ENCODE peak calls at places on chromosome 5, in ten cellular contexts. U, A, N, I, X, L, F, J, G and E are unnamed samples.

GRCh38 chr5:141513021-141513626 is 24.2 kb downstream of the PCDHGC5 start:
- DNase-seq in U (peak; percentile 57), A (peak; percentile 53), N (no peak), I (no peak), X (no peak), L (peak; percentile 45), F (peak; percentile 62), J (peak; percentile 70), G (peak; percentile 60), E (peak; percentile 51)

GRCh38 chr5:169421677-169422076 is 120.7 kb upstream of the SLIT3 start:
- DNase-seq in U (peak; percentile 40), A (no peak), N (no peak), I (no peak), X (no peak), L (no peak), F (peak; percentile 40), J (no peak), G (no peak), E (no peak)

GRCh38 chr5:18404039-18404438 is 769.8 kb downstream of the TAF11L14 start:
- DNase-seq in U (no peak), A (no peak), N (no peak), I (no peak), X (no peak), L (no peak), F (no peak), J (no peak), G (no peak), E (no peak)

GRCh38 chr5:179964015-179964414 is 56.3 kb upstream of the TBC1D9B start:
- DNase-seq in U (no peak), A (no peak), N (no peak), I (no peak), X (no peak), L (no peak), F (no peak), J (no peak), G (no peak), E (no peak)

GRCh38 chr5:168766038-168766700 is 187.0 kb upstream of the PANK3 start:
- DNase-seq in U (no peak), A (no peak), N (no peak), I (no peak), X (no peak), L (no peak), F (no peak), J (no peak), G (no peak), E (no peak)

GRCh38 chr5:43362725-43363435 is 49.3 kb downstream of the CCL28 start:
- DNase-seq in U (no peak), A (no peak), N (no peak), I (no peak), X (no peak), L (no peak), F (no peak), J (no peak), G (no peak), E (no peak)

GRCh38 chr5:138696501-138696900 is 56.7 kb upstream of the CTNNA1 start:
- DNase-seq in U (peak; percentile 65), A (no peak), N (no peak), I (no peak), X (peak; percentile 33), L (no peak), F (peak; percentile 36), J (no peak), G (peak; percentile 58), E (peak; percentile 93)

GRCh38 chr5:175897285-175897684 is 25.9 kb downstream of the CPLX2 start:
- DNase-seq in U (no peak), A (no peak), N (no peak), I (no peak), X (no peak), L (no peak), F (no peak), J (no peak), G (no peak), E (no peak)

GRCh38 chr5:133298447-133298846 is 246.6 kb downstream of the HSPA4 start:
- DNase-seq in U (no peak), A (no peak), N (no peak), I (no peak), X (no peak), L (no peak), F (no peak), J (no peak), G (no peak), E (no peak)

DNA sequence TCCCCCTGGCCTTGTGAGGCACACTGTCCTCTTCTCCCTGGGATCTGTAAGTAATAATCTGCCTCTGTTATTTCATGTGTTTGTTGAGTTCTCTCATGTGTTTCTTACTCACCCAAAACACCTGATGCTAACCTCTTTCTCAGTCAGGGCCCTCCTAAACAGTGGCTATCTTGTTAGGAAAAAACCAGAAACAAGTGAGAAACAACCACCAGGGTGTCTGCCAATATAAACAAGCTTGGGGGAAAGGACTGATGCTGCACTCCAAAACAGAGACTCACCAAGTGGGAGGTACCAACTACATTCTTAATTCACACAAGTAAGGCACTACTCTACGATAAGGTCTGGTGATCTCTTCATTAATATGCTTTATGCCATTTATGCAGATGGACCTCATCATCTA is 564.4 kb downstream of the SEMA5A start:
- DNase-seq in U (peak; percentile 64), A (no peak), N (no peak), I (no peak), X (no peak), L (no peak), F (peak; percentile 58), J (no peak), G (peak; percentile 56), E (peak; percentile 59)
- TF ChIP-seq CTCF in U (no peak), A (no peak), N (no peak), I (no peak), X (no peak), L (no peak), F (no peak), J (no peak), G (no peak), E (no peak)

DNA sequence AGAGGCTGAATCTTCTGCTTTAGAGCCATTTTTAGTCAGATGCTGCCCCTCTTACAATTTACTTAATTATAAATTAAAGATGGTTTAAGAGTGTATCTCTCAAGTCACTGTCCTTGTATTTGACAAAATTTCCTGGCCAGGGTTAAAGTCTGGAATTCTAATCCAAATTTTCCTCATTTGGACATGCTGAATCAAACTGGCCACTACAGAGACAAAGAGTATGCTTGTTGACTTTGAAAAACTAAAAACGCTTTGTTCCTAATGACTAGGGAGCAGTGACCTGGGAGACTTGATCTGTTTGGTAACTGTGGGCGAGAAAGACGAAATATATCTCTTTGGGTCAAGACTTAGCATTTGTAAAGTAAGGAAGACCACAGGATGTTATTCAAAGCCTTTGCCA is 303.2 kb downstream of the ZSWIM6 start:
- DNase-seq in U (no peak), A (no peak), N (no peak), I (no peak), X (no peak), L (no peak), F (no peak), J (no peak), G (no peak), E (no peak)
- H3K4me3 ChIP-seq in U (no peak overlapping the region), A (no peak overlapping the region), N (no peak overlapping the region), I (no peak overlapping the region), X (no peak overlapping the region), L (no peak overlapping the region), F (no peak overlapping the region), J (no peak overlapping the region), G (no peak overlapping the region), E (no peak overlapping the region)

DNA sequence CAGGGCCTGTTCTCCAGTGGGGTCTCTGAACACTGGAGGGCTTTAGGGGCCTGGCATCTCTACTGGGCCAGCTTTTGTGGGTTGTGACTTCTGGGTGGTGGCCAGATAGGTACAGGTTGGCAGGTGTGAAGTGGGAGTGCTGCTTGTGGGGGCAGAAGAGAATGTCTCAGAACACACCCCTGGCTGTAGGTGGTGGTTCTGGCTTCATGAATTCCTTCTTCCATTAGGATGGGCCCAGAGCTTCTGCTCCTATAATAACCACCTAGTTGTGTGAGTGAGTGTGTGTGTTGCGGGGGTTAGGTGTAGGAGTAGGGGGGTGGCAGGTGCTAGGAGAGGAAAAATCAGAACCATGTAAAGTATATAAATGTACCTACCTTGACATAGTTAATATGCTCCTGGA is 1.6 kb downstream of the PDZD2 start:
- DNase-seq in U (no peak), A (no peak), N (no peak), I (no peak), X (no peak), L (no peak), F (no peak), J (no peak), G (no peak), E (no peak)
- TF ChIP-seq CTCF in U (no peak), A (no peak), N (no peak), I (no peak), X (no peak), L (no peak), F (no peak), J (no peak), G (no peak), E (no peak)

GRCh38 chr5:75610201-75610600 is 1.1 kb upstream of the ANKDD1B start:
- DNase-seq in U (no peak), A (no peak), N (no peak), I (no peak), X (no peak), L (no peak), F (no peak), J (no peak), G (no peak), E (no peak)

GRCh38 chr5:75612211-75612579 is 942 bp downstream of the ANKDD1B start:
- DNase-seq in U (no peak), A (no peak), N (no peak), I (no peak), X (no peak), L (no peak), F (no peak), J (no peak), G (no peak), E (no peak)

GRCh38 chr5:75614165-75614564 is 2.9 kb downstream of the ANKDD1B start:
- DNase-seq in U (no peak), A (no peak), N (no peak), I (no peak), X (no peak), L (no peak), F (no peak), J (no peak), G (no peak), E (no peak)

GRCh38 chr5:75608886-75609285 is 2.4 kb upstream of the ANKDD1B start:
- DNase-seq in U (no peak), A (no peak), N (no peak), I (no peak), X (no peak), L (no peak), F (no peak), J (no peak), G (no peak), E (no peak)

DNA sequence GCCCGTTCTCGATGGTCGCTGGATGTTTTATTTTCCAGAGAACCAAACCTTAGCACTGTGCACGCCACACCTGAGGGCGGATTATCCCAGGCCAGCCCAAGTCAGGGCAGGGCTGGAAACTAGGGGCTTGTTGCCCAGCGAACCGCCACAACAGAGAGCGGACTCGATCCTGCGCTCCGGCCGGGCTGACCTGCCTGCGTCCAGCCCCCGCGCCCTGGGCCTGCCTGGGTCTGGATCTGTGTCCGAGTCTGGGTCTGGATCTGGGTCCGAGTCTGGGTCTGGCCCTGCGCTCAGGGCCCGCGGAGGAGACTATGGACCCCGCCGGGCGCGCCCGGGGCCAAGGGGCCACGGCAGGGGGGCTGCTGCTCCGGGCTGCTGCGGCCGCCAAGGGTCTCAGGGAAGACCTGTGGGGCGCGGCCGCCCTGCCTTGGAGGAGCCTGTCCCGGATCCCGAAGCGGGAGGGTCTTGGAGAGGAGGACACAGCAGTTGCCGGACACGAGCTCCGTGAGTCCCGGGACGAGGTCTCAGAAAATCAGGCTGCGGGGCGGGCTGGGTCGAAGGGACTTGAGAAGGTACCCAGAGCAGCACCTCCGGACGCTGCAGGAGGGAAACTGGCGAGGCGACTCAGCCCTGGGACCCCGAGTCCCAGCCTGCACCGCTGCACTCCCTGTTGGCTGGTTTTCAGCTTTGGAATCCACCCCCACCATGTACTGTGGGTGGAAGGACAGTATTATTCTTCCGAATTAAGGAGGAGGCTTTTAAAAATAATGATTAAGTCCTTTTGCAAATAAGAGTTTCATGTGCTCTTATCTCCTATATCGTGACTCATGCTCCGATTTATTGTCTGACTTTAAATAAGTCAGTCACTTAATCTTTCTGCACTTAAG is at the start of gene ANKDD1B:
- DNase-seq in U (peak; percentile 64), A (peak; percentile 23), N (peak; percentile 38), I (peak; percentile 14), X (peak; percentile 16), L (peak; percentile 25), F (peak; percentile 43), J (peak; percentile 51), G (peak; percentile 55), E (peak; percentile 60)
- H3K4me3 ChIP-seq in U (peak within 1 kb of the TSS; percentile 39), A (peak within 1 kb of the TSS; percentile 61), N (peak within 1 kb of the TSS; percentile 59), I (peak within 1 kb of the TSS; percentile 69), X (no peak within 1 kb of the TSS), L (peak within 1 kb of the TSS; percentile 16), F (peak within 1 kb of the TSS; percentile 61), J (peak within 1 kb of the TSS; percentile 53), G (peak within 1 kb of the TSS; percentile 67), E (peak within 1 kb of the TSS; percentile 58)